ENCODE peak calls at places on chromosomes 6 and 20, in eight cellular contexts. Y is A549, Q is HFFc6, P is renal cortical epithelial cell, H is KG1, K is RWPE1, W is neural progenitor cell, Z is pons. M is an unnamed sample.

GRCh38 chr6:96913621-96914020 is 10.9 kb upstream of the KLHL32 start:
- DNase-seq in Y (no peak), Q (no peak), P (no peak), H (no peak), K (no peak), W (no peak), Z (no peak), M (no peak)

GRCh38 chr20:10316582-10316981 is 98.0 kb downstream of the SNAP25 start:
- DNase-seq in Y (no peak), Q (no peak), P (peak), H (no peak), K (no peak), W (no peak), Z (no peak), M (peak)

GRCh38 chr6:27178860-27179259 is 68.6 kb upstream of the PRSS16 start:
- DNase-seq in Y (no peak), Q (no peak), P (no peak), H (no peak), K (no peak), W (peak), Z (no peak), M (no peak)

GRCh38 chr6:16800942-16801341 is 39.7 kb upstream of the ATXN1 start:
- DNase-seq in Y (no peak), Q (peak), P (no peak), H (no peak), K (no peak), W (no peak), Z (no peak), M (no peak)

GRCh38 chr6:46323312-46323965 is 152.7 kb upstream of the ENPP5 start:
- DNase-seq in Y (no peak), Q (peak), P (peak), H (no peak), K (peak), W (no peak), Z (peak), M (no peak)

GRCh38 chr6:35727935-35728662 is 8.7 kb upstream of the ARMC12 start:
- DNase-seq in Y (peak), Q (peak), P (peak), H (peak), K (peak), W (peak), Z (peak), M (peak)

GRCh38 chr6:53044071-53044470 is 21.1 kb upstream of the FBXO9 start:
- DNase-seq in Y (no peak), Q (no peak), P (peak), H (no peak), K (no peak), W (peak), Z (no peak), M (no peak)

GRCh38 chr6:25297823-25298507 is 18.8 kb downstream of the CARMIL1 start:
- DNase-seq in Y (no peak), Q (no peak), P (no peak), H (no peak), K (no peak), W (no peak), Z (no peak), M (no peak)

GRCh38 chr6:120407696-120408095 is 926.6 kb downstream of the TBC1D32 start:
- DNase-seq in Y (no peak), Q (no peak), P (no peak), H (no peak), K (no peak), W (no peak), Z (no peak), M (no peak)

GRCh38 chr6:18264338-18265098 is at the start of gene DEK:
- DNase-seq in Y (peak), Q (peak), P (peak), H (peak), K (peak), W (peak), Z (peak), M (peak)

GRCh38 chr20:1390552-1391403 is 2.1 kb downstream of the FKBP1A start:
- DNase-seq in Y (no peak), Q (no peak), P (no peak), H (no peak), K (no peak), W (no peak), Z (no peak), M (no peak)

M was measured in DND-41.